ENCODE peak calls at places on chromosomes 1 and 21, in four cellular contexts. F, V, G and S are unnamed samples.

GRCh38 chr1:206963740-206964139 is 6.5 kb downstream of the FCAMR start:
- DNase-seq in G (peak), F (no peak), V (no peak), S (no peak)

GRCh38 chr1:82625562-82625961 is 824.8 kb downstream of the ADGRL2 start:
- DNase-seq in V (no peak), F (no peak), G (no peak), S (no peak)

GRCh38 chr1:232635778-232636356 is 5.9 kb upstream of the SIPA1L2 start:
- DNase-seq in V (no peak), G (peak), F (peak), S (peak)

GRCh38 chr1:85289207-85289847 is 12.9 kb upstream of the BCL10 start:
- DNase-seq in G (peak), V (no peak), F (no peak), S (no peak)

GRCh38 chr1:54172614-54173312 is 20.0 kb upstream of the CDCP2 start:
- DNase-seq in G (no peak), V (no peak), F (no peak), S (no peak)

GRCh38 chr1:94741510-94741909 is 78.6 kb upstream of the SLC44A3 start:
- DNase-seq in F (no peak), V (no peak), G (no peak), S (no peak)

GRCh38 chr1:203592728-203593127 is 33.9 kb upstream of the ATP2B4 start:
- DNase-seq in G (no peak), F (no peak), V (no peak), S (no peak)

GRCh38 chr1:23217421-23218115 is at the start of gene HTR1D:
- DNase-seq in G (no peak), V (no peak), F (no peak), S (peak)

GRCh38 chr1:28928306-28928987 is 14.1 kb downstream of the EPB41 start:
- DNase-seq in V (no peak), F (no peak), G (no peak), S (no peak)

GRCh38 chr1:8023995-8024313 is 2.2 kb downstream of the ERRFI1 start:
- DNase-seq in G (no peak), V (no peak), F (no peak), S (no peak)

GRCh38 chr1:29320541-29320940 is 84.2 kb downstream of the PTPRU start:
- DNase-seq in V (no peak), F (no peak), G (no peak), S (no peak)

GRCh38 chr1:219324629-219325367 is 151.1 kb downstream of the LYPLAL1 start:
- DNase-seq in F (no peak), V (no peak), G (no peak), S (no peak)

GRCh38 chr1:15064217-15064929 is 89.2 kb upstream of the TMEM51 start:
- DNase-seq in G (no peak), V (no peak), F (no peak), S (no peak)

GRCh38 chr1:1210726-1211540 is 3.0 kb downstream of the TNFRSF4 start:
- DNase-seq in F (no peak), V (no peak), G (no peak), S (no peak)

GRCh38 chr1:21869620-21870121 is 57.6 kb downstream of the LDLRAD2 start:
- DNase-seq in F (peak), G (no peak), V (no peak), S (no peak)

GRCh38 chr1:71823656-71824159 is 458.6 kb downstream of the NEGR1 start:
- DNase-seq in F (no peak), G (no peak), V (no peak), S (no peak)

GRCh38 chr1:150256193-150256548 is 1.4 kb upstream of the CA14 start:
- DNase-seq in F (no peak), V (no peak), G (no peak), S (no peak)

GRCh38 chr1:101312192-101312591 is 75.4 kb downstream of the S1PR1 start:
- DNase-seq in V (no peak), G (no peak), F (no peak), S (no peak)

GRCh38 chr1:41613646-41614592 is 129.4 kb upstream of the EDN2 start:
- DNase-seq in V (no peak), G (no peak), F (no peak), S (no peak)

GRCh38 chr1:51433269-51433971 is 85.6 kb downstream of the EPS15 start:
- DNase-seq in V (no peak), F (no peak), G (peak), S (no peak)

GRCh38 chr21:28160378-28160777 is 832.3 kb downstream of the LTN1 start:
- DNase-seq in G (no peak), F (no peak), V (no peak), S (no peak)

GRCh38 chr1:75014250-75014649 is 119.9 kb upstream of the LHX8 start:
- DNase-seq in G (no peak), F (no peak), V (no peak), S (no peak)

GRCh38 chr1:156848461-156849150 is 10.3 kb downstream of the INSRR start:
- DNase-seq in G (peak), V (no peak), F (no peak), S (no peak)

GRCh38 chr1:205543351-205544305 is 39.2 kb downstream of the CDK18 start:
- DNase-seq in G (peak), F (peak), V (no peak), S (no peak)

GRCh38 chr1:2330511-2331199 is 60.7 kb downstream of the MORN1 start:
- DNase-seq in V (no peak), F (peak), G (no peak), S (no peak)

GRCh38 chr1:88774151-88774556 is 90.1 kb downstream of the PKN2 start:
- DNase-seq in F (peak), G (no peak), V (no peak), S (no peak)

GRCh38 chr1:224447251-224447650 is 12.7 kb upstream of the WDR26 start:
- DNase-seq in V (no peak), G (no peak), F (no peak), S (no peak)

GRCh38 chr1:147618771-147619170 is 51.6 kb downstream of the ACP6 start:
- DNase-seq in G (no peak), F (no peak), V (no peak), S (no peak)

GRCh38 chr1:247274857-247275256 is 19.0 kb downstream of the VN1R5 start:
- DNase-seq in G (no peak), F (peak), V (no peak), S (no peak)

GRCh38 chr1:245686006-245686405 is 531.2 kb downstream of the KIF26B start:
- DNase-seq in V (no peak), G (no peak), F (no peak), S (no peak)

GRCh38 chr1:52159033-52159789 is 17.3 kb downstream of the ZFYVE9 start:
- DNase-seq in V (no peak), F (no peak), G (no peak), S (no peak)

GRCh38 chr1:204446413-204447111 is 34.9 kb upstream of the PPP1R15B start:
- DNase-seq in V (no peak), F (peak), G (peak), S (peak)

GRCh38 chr1:234473123-234473522 is 5.9 kb downstream of the TARBP1 start:
- DNase-seq in F (no peak), V (no peak), G (no peak), S (no peak)

GRCh38 chr1:9110669-9111356 is 18.1 kb downstream of the GPR157 start:
- DNase-seq in F (peak), V (no peak), G (peak), S (peak)

GRCh38 chr1:193104496-193104905 is 713 bp downstream of the GLRX2 start:
- DNase-seq in F (peak), V (no peak), G (peak), S (peak)

GRCh38 chr21:39763282-39763970 is 18.4 kb downstream of the IGSF5 start:
- DNase-seq in V (no peak), F (no peak), G (no peak), S (no peak)

GRCh38 chr1:110056776-110057175 is 13.7 kb downstream of the ALX3 start:
- DNase-seq in F (no peak), V (no peak), G (no peak), S (no peak)

GRCh38 chr21:21973806-21974205 is 975.6 kb downstream of the NCAM2 start:
- DNase-seq in F (no peak), G (no peak), V (no peak), S (no peak)

GRCh38 chr1:38872401-38873026 is 634 bp downstream of the MYCBP start:
- DNase-seq in F (no peak), G (peak), V (no peak), S (peak)

GRCh38 chr21:45333583-45334121 is 46.0 kb upstream of the POFUT2 start:
- DNase-seq in G (no peak), F (no peak), V (no peak), S (no peak)
- TF ChIP-seq FOXM1 in G (no peak), F (no peak), V (no peak), S (no peak)

GRCh38 chr1:34549199-34549598 is 205.6 kb upstream of the GJB5 start:
- DNase-seq in G (peak), F (peak), V (no peak), S (peak)

GRCh38 chr1:34547043-34547674 is 207.7 kb upstream of the GJB5 start:
- DNase-seq in F (peak), G (no peak), V (no peak), S (peak)
- TF ChIP-seq SP1 in F (no peak), G (no peak), V (no peak), S (no peak)

GRCh38 chr1:208132287-208132882 is 111.8 kb downstream of the PLXNA2 start:
- DNase-seq in V (peak), F (peak), G (peak), S (peak)

GRCh38 chr1:208129057-208129456 is 115.1 kb downstream of the PLXNA2 start:
- DNase-seq in G (no peak), V (no peak), F (no peak), S (no peak)

GRCh38 chr1:208134491-208134890 is 109.7 kb downstream of the PLXNA2 start:
- DNase-seq in V (no peak), G (no peak), F (no peak), S (no peak)

GRCh38 chr1:208129489-208129888 is 114.7 kb downstream of the PLXNA2 start:
- DNase-seq in V (no peak), G (no peak), F (no peak), S (no peak)

DNA sequence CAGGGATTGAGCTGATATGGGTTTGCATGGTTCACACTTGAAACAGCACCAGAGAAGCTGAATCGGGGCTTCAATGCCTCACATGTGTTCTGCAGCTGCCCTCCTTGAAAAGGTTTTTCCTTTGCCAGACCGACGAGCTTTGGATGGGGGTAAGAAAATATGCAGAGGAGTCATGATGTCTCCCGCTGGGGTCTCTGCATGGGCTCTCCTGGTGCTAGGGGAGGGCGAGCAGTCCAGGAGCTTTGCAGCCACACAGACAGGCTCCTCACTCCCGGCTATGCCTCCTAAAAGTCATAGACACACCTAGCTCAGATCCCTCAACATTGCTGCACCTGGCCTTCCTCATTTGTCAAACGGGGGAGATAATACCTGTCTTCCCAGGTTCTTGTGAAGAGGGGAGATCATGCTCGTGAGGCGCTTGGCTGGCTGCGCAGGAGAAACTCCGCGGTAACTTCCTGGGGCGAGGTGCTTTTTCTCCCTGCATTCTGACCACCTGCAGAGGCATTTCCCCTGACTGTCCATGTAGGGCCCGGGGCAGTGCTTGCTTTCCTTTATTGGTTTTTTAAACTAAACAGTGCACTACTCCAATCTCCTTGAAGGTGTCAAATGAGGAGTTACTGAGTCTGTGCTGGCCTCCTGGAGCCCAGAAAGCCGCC is 112.4 kb downstream of the PLXNA2 start:
- DNase-seq in F (no peak), V (no peak), G (no peak), S (peak)
- TF ChIP-seq FOXM1 in F (no peak), V (no peak), G (no peak), S (no peak)

GRCh38 chr1:31715097-31715872 is 11.5 kb upstream of the COL16A1 start:
- DNase-seq in V (no peak), F (peak), G (peak), S (peak)

GRCh38 chr1:31712041-31712440 is 8.2 kb upstream of the COL16A1 start:
- DNase-seq in G (no peak), V (no peak), F (no peak), S (no peak)

GRCh38 chr1:31715873-31716220 is 12.0 kb upstream of the COL16A1 start:
- DNase-seq in V (no peak), F (no peak), G (no peak), S (no peak)

GRCh38 chr1:31712625-31713024 is 8.8 kb upstream of the COL16A1 start:
- DNase-seq in F (no peak), G (no peak), V (no peak), S (no peak)

DNA sequence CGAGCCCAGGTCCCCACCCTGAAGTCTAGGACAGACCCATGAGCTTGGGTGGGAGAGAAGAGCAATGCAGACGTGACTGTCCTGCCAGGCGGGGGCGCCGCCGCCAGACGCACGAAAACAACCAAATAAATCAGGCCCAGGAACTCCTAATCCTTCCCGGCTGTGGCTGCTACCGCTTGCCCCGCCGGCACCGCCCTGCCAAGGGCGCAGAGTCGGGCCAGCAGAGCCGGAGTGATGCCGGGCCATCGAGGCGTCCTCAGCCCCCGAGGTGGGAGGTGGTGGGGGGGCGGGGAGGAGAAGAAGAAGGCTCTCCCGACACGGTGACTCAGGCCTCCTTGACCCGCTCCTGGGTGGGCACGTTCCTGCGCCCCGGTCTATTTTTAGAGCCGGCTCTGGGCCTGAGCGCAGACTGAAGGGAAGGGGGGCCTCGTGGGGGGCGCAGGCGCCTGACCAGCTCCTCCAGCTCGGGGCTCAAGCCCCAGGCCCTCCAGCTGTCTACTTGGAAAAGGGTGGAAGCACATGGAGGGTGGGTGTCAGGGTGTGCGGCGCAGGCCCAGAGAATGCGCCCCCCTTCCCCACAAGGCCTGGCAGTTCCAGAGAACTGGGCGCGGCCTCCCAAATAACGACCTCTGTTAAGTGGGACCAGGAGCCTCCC is 10.8 kb upstream of the COL16A1 start:
- DNase-seq in G (peak), V (no peak), F (peak), S (peak)
- TF ChIP-seq SP1 in G (no peak), V (no peak), F (no peak), S (no peak)

GRCh38 chr1:201827321-201828281 is 1.4 kb upstream of the IPO9 start:
- DNase-seq in F (no peak), G (no peak), V (no peak), S (no peak)

GRCh38 chr1:201834621-201835020 is 5.7 kb downstream of the IPO9 start:
- DNase-seq in V (no peak), G (no peak), F (no peak), S (no peak)

GRCh38 chr1:201828820-201829774 is at the start of gene IPO9:
- DNase-seq in F (peak), G (peak), V (peak), S (peak)

GRCh38 chr1:201828451-201828819 is 522 bp upstream of the IPO9 start:
- DNase-seq in V (no peak), G (no peak), F (no peak), S (no peak)

GRCh38 chr1:201831371-201831770 is 2.4 kb downstream of the IPO9 start:
- DNase-seq in F (no peak), V (no peak), G (no peak), S (no peak)
- TF ChIP-seq FOXM1 in F (no peak), V (no peak), G (no peak), S (no peak)